ENCODE peak calls at places on chromosomes 12 and 14, in five cellular contexts. One of them, this sample, is unnamed.

GRCh38 chr14:50718949-50719348 is 50.8 kb upstream of the SAV1 start:
- DNase-seq in HCT116: no peak
- DNase-seq in transverse colon: no peak
- DNase-seq in lower leg skin: no peak
- DNase-seq in uterus: no peak
- DNase-seq in this sample: no peak

GRCh38 chr14:51972566-51972965 is 16.8 kb upstream of the RTRAF start:
- DNase-seq in HCT116: no peak
- DNase-seq in transverse colon: no peak
- DNase-seq in lower leg skin: no peak
- DNase-seq in uterus: no peak
- DNase-seq in this sample: no peak

GRCh38 chr14:70193396-70193795 is 4.6 kb upstream of the SLC8A3 start:
- DNase-seq in HCT116: no peak
- DNase-seq in transverse colon: no peak
- DNase-seq in lower leg skin: no peak
- DNase-seq in uterus: no peak
- DNase-seq in this sample: no peak

GRCh38 chr12:68792952-68793351 is 15.0 kb upstream of the MDM2 start:
- DNase-seq in HCT116: peak
- DNase-seq in transverse colon: peak
- DNase-seq in lower leg skin: peak
- DNase-seq in uterus: no peak
- DNase-seq in this sample: no peak

GRCh38 chr12:57389033-57389432 is 41.8 kb downstream of the R3HDM2 start:
- DNase-seq in HCT116: peak
- DNase-seq in transverse colon: no peak
- DNase-seq in lower leg skin: no peak
- DNase-seq in uterus: no peak
- DNase-seq in this sample: no peak

GRCh38 chr12:46364777-46365580 is 7.6 kb downstream of the SLC38A2 start:
- DNase-seq in HCT116: no peak
- DNase-seq in transverse colon: peak
- DNase-seq in lower leg skin: no peak
- DNase-seq in uterus: peak
- DNase-seq in this sample: no peak

GRCh38 chr14:88468396-88468795 is 82.9 kb downstream of the SPATA7 start:
- DNase-seq in HCT116: no peak
- DNase-seq in transverse colon: no peak
- DNase-seq in lower leg skin: no peak
- DNase-seq in uterus: no peak
- DNase-seq in this sample: no peak

GRCh38 chr12:90216815-90217214 is 508.2 kb upstream of the ATP2B1 start:
- DNase-seq in HCT116: no peak
- DNase-seq in transverse colon: no peak
- DNase-seq in lower leg skin: no peak
- DNase-seq in uterus: no peak
- DNase-seq in this sample: no peak

GRCh38 chr14:59829469-59829868 is 41.1 kb downstream of the RTN1 start:
- DNase-seq in HCT116: no peak
- DNase-seq in transverse colon: no peak
- DNase-seq in lower leg skin: no peak
- DNase-seq in uterus: no peak
- DNase-seq in this sample: no peak

GRCh38 chr12:82862069-82862841 is 175.5 kb downstream of the TMTC2 start:
- DNase-seq in HCT116: no peak
- DNase-seq in transverse colon: no peak
- DNase-seq in lower leg skin: no peak
- DNase-seq in uterus: no peak
- DNase-seq in this sample: no peak

DNA sequence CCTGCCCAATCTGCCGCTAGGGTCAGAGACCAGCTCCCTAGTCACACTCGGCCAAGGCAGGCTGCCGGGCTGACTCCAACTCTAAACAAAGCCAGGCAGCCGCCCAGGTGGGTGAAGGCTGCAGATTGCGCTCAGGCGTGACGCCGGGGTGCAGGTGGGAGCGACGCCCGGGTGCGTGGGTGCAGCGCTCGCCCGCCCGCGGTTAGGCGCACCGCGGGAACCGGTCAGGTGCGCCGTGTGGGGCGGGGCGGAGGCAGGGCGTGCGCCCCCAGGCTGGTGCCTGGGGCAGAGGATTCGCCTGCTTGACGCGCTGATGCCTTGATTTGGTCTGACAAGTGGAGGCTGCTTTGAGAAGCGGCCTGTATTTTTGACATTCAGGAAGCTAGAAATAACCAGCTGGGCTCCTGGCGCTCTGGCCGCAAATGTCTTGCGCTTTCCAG is 126.7 kb upstream of the HIF1A start:
- DNase-seq in HCT116: no peak
- DNase-seq in transverse colon: peak
- DNase-seq in lower leg skin: no peak
- DNase-seq in uterus: no peak
- DNase-seq in this sample: peak
- TF ChIP-seq POLR2A in HCT116: no peak
- TF ChIP-seq POLR2A in transverse colon: no peak
- TF ChIP-seq POLR2A in lower leg skin: no peak
- TF ChIP-seq POLR2A in uterus: no peak
- TF ChIP-seq POLR2A in this sample: no peak

GRCh38 chr14:31038521-31039166 is 12.5 kb upstream of the STRN3 start:
- DNase-seq in HCT116: peak
- DNase-seq in transverse colon: no peak
- DNase-seq in lower leg skin: no peak
- DNase-seq in uterus: no peak
- DNase-seq in this sample: no peak
- TF ChIP-seq POLR2A in HCT116: no peak
- TF ChIP-seq POLR2A in transverse colon: no peak
- TF ChIP-seq POLR2A in lower leg skin: no peak
- TF ChIP-seq POLR2A in uterus: no peak
- TF ChIP-seq POLR2A in this sample: no peak

GRCh38 chr12:53624956-53625355 is 1.2 kb downstream of the ATF7 start:
- DNase-seq in HCT116: no peak
- DNase-seq in transverse colon: no peak
- DNase-seq in lower leg skin: peak
- DNase-seq in uterus: no peak
- DNase-seq in this sample: no peak

GRCh38 chr12:53624453-53624852 is 1.7 kb downstream of the ATF7 start:
- DNase-seq in HCT116: no peak
- DNase-seq in transverse colon: no peak
- DNase-seq in lower leg skin: no peak
- DNase-seq in uterus: no peak
- DNase-seq in this sample: no peak

GRCh38 chr12:53625373-53625945 is 723 bp downstream of the ATF7 start:
- DNase-seq in HCT116: no peak
- DNase-seq in transverse colon: no peak
- DNase-seq in lower leg skin: no peak
- DNase-seq in uterus: no peak
- DNase-seq in this sample: no peak

GRCh38 chr12:53626702-53627169 is 554 bp upstream of the ATF7 start:
- DNase-seq in HCT116: no peak
- DNase-seq in transverse colon: no peak
- DNase-seq in lower leg skin: no peak
- DNase-seq in uterus: no peak
- DNase-seq in this sample: no peak

GRCh38 chr12:53625946-53626701 is at the start of gene ATF7:
- DNase-seq in HCT116: peak
- DNase-seq in transverse colon: peak
- DNase-seq in lower leg skin: peak
- DNase-seq in uterus: peak
- DNase-seq in this sample: peak
- TF ChIP-seq POLR2A in HCT116: peak
- TF ChIP-seq POLR2A in transverse colon: peak
- TF ChIP-seq POLR2A in lower leg skin: no peak
- TF ChIP-seq POLR2A in uterus: peak
- TF ChIP-seq POLR2A in this sample: peak

GRCh38 chr14:76965232-76965631 is 63.3 kb downstream of the IRF2BPL start:
- DNase-seq in HCT116: no peak
- DNase-seq in transverse colon: peak
- DNase-seq in lower leg skin: no peak
- DNase-seq in uterus: no peak
- DNase-seq in this sample: no peak

GRCh38 chr14:76962303-76962660 is 66.2 kb downstream of the IRF2BPL start:
- DNase-seq in HCT116: no peak
- DNase-seq in transverse colon: no peak
- DNase-seq in lower leg skin: no peak
- DNase-seq in uterus: no peak
- DNase-seq in this sample: no peak

GRCh38 chr14:76963366-76963765 is 65.1 kb downstream of the IRF2BPL start:
- DNase-seq in HCT116: no peak
- DNase-seq in transverse colon: no peak
- DNase-seq in lower leg skin: no peak
- DNase-seq in uterus: no peak
- DNase-seq in this sample: no peak

GRCh38 chr14:76966535-76966934 is 62.0 kb downstream of the IRF2BPL start:
- DNase-seq in HCT116: no peak
- DNase-seq in transverse colon: no peak
- DNase-seq in lower leg skin: no peak
- DNase-seq in uterus: no peak
- DNase-seq in this sample: no peak

GRCh38 chr14:76964695-76965094 is 63.8 kb downstream of the IRF2BPL start:
- DNase-seq in HCT116: no peak
- DNase-seq in transverse colon: no peak
- DNase-seq in lower leg skin: no peak
- DNase-seq in uterus: no peak
- DNase-seq in this sample: no peak
- TF ChIP-seq POLR2A in HCT116: no peak
- TF ChIP-seq POLR2A in transverse colon: no peak
- TF ChIP-seq POLR2A in lower leg skin: no peak
- TF ChIP-seq POLR2A in uterus: no peak
- TF ChIP-seq POLR2A in this sample: no peak

GRCh38 chr14:78917462-78917861 is 747.3 kb downstream of the NRXN3 start:
- DNase-seq in HCT116: no peak
- DNase-seq in transverse colon: no peak
- DNase-seq in lower leg skin: no peak
- DNase-seq in uterus: no peak
- DNase-seq in this sample: no peak

GRCh38 chr14:78927261-78927660 is 757.1 kb downstream of the NRXN3 start:
- DNase-seq in HCT116: no peak
- DNase-seq in transverse colon: no peak
- DNase-seq in lower leg skin: no peak
- DNase-seq in uterus: no peak
- DNase-seq in this sample: no peak

GRCh38 chr14:78921856-78922255 is 751.7 kb downstream of the NRXN3 start:
- DNase-seq in HCT116: no peak
- DNase-seq in transverse colon: no peak
- DNase-seq in lower leg skin: no peak
- DNase-seq in uterus: no peak
- DNase-seq in this sample: no peak
- TF ChIP-seq POLR2A in HCT116: no peak
- TF ChIP-seq POLR2A in transverse colon: no peak
- TF ChIP-seq POLR2A in lower leg skin: no peak
- TF ChIP-seq POLR2A in uterus: no peak
- TF ChIP-seq POLR2A in this sample: no peak

GRCh38 chr12:122158700-122159285 is 15.2 kb downstream of the IL31 start:
- DNase-seq in HCT116: no peak
- DNase-seq in transverse colon: no peak
- DNase-seq in lower leg skin: no peak
- DNase-seq in uterus: no peak
- DNase-seq in this sample: no peak
- TF ChIP-seq POLR2A in HCT116: no peak
- TF ChIP-seq POLR2A in transverse colon: no peak
- TF ChIP-seq POLR2A in lower leg skin: no peak
- TF ChIP-seq POLR2A in uterus: no peak
- TF ChIP-seq POLR2A in this sample: no peak

GRCh38 chr12:124498178-124498869 is 69.1 kb downstream of the NCOR2 start:
- DNase-seq in HCT116: no peak
- DNase-seq in transverse colon: no peak
- DNase-seq in lower leg skin: no peak
- DNase-seq in uterus: no peak
- DNase-seq in this sample: no peak

GRCh38 chr12:124501080-124501642 is 66.3 kb downstream of the NCOR2 start:
- DNase-seq in HCT116: no peak
- DNase-seq in transverse colon: no peak
- DNase-seq in lower leg skin: no peak
- DNase-seq in uterus: no peak
- DNase-seq in this sample: peak

GRCh38 chr12:124500232-124501079 is 67.0 kb downstream of the NCOR2 start:
- DNase-seq in HCT116: no peak
- DNase-seq in transverse colon: no peak
- DNase-seq in lower leg skin: no peak
- DNase-seq in uterus: no peak
- DNase-seq in this sample: peak

GRCh38 chr12:124498870-124499753 is 68.3 kb downstream of the NCOR2 start:
- DNase-seq in HCT116: no peak
- DNase-seq in transverse colon: no peak
- DNase-seq in lower leg skin: no peak
- DNase-seq in uterus: no peak
- DNase-seq in this sample: no peak

DNA sequence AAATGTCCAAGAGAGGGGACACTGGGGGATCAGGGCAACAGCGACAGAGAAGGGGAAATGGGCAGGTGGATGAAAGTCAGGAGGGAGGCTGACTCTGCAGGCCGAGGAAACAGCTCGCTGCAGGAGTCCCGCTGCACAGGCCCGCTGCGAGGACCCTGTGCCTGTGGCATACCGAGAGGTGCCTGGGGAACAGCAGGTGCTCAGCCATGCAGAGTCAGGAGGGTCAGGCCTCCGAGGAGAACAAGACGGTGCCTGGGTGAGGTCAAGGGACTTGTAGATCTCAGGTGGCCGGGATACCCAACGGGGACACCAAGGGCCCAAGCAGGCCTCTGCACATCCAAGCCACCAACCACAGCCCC is 67.6 kb downstream of the NCOR2 start:
- DNase-seq in HCT116: no peak
- DNase-seq in transverse colon: no peak
- DNase-seq in lower leg skin: no peak
- DNase-seq in uterus: no peak
- DNase-seq in this sample: no peak
- TF ChIP-seq POLR2A in HCT116: no peak
- TF ChIP-seq POLR2A in transverse colon: no peak
- TF ChIP-seq POLR2A in lower leg skin: no peak
- TF ChIP-seq POLR2A in uterus: no peak
- TF ChIP-seq POLR2A in this sample: no peak

DNA sequence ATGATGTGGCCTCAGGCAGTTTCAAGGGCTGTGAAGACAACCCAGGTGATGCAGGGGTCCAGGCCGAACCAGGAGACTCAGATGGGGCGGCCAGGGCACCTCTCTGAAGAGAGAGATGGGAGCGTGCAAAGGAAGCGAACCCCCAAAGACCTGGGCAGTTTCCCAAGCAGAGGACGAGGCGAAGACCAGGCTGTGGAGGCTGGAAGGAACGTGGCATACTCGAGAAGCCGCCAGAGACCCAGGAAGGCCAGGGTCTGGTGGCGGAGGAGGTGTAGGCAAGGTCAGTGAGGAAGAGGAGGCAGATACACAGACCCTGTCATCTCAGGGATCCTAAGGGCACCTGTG is 24.7 kb downstream of the LTBP2 start:
- DNase-seq in HCT116: no peak
- DNase-seq in transverse colon: no peak
- DNase-seq in lower leg skin: no peak
- DNase-seq in uterus: no peak
- DNase-seq in this sample: no peak
- TF ChIP-seq POLR2A in HCT116: no peak
- TF ChIP-seq POLR2A in transverse colon: no peak
- TF ChIP-seq POLR2A in lower leg skin: no peak
- TF ChIP-seq POLR2A in uterus: no peak
- TF ChIP-seq POLR2A in this sample: no peak